ENCODE peak calls at places on chromosomes 11 and 22, in seven cellular contexts. H, I, P, A, T, S and Z are unnamed samples.
A peak's percentile ranks its signal among the peaks of the same experiment; 100 is the strongest.

GRCh38 chr11:105937331-105937730 is 84.7 kb downstream of the MSANTD4 start:
- DNase-seq in H (peak; percentile 30), I (no peak), P (no peak), A (no peak), T (no peak), S (no peak), Z (peak; percentile 38)

GRCh38 chr22:19841641-19842385 is 12.9 kb downstream of the GNB1L start:
- DNase-seq in H (no peak), I (no peak), P (no peak), A (no peak), T (no peak), S (no peak), Z (no peak)

GRCh38 chr11:110857885-110858555 is 145.8 kb upstream of the ARHGAP20 start:
- DNase-seq in H (no peak), I (no peak), P (no peak), A (no peak), T (peak; percentile 44), S (no peak), Z (peak; percentile 13)

GRCh38 chr11:108733479-108734116 is 68.7 kb downstream of the DDX10 start:
- DNase-seq in H (no peak), I (no peak), P (no peak), A (peak; percentile 64), T (no peak), S (peak; percentile 5), Z (no peak)

GRCh38 chr11:59669611-59670009 is 773 bp upstream of the PATL1 start:
- DNase-seq in H (peak; percentile 32), I (peak; percentile 12), P (no peak), A (peak; percentile 57), T (no peak), S (no peak), Z (no peak)

GRCh38 chr11:75768909-75769771 is 562 bp downstream of the DGAT2 start:
- DNase-seq in H (no peak), I (no peak), P (no peak), A (no peak), T (no peak), S (no peak), Z (no peak)

GRCh38 chr11:129315781-129316579 is 59.7 kb upstream of the BARX2 start:
- DNase-seq in H (no peak), I (no peak), P (no peak), A (no peak), T (no peak), S (no peak), Z (no peak)

GRCh38 chr22:49525776-49526535 is 301.7 kb downstream of the BRD1 start:
- DNase-seq in H (no peak), I (no peak), P (no peak), A (peak; percentile 94), T (no peak), S (no peak), Z (no peak)

GRCh38 chr22:31081963-31082605 is 966 bp downstream of the SMTN start:
- DNase-seq in H (no peak), I (no peak), P (no peak), A (no peak), T (no peak), S (no peak), Z (no peak)

GRCh38 chr11:13486926-13487660 is 8.7 kb downstream of the PTH start:
- DNase-seq in H (no peak), I (peak; percentile 26), P (peak; percentile 62), A (peak; percentile 94), T (peak; percentile 71), S (no peak), Z (no peak)